ENCODE peak calls at places on chromosomes 12 and 14, in five cellular contexts. One of them, this sample, is unnamed.

GRCh38 chr14:91417134-91417982 is at the start of gene CCDC88C:
- DNase-seq in tibial artery: no peak
- DNase-seq in effector memory CD4-positive, alpha-beta T cell: peak
- DNase-seq in GM12878: no peak
- DNase-seq in AG10803: no peak
- DNase-seq in this sample: peak

GRCh38 chr12:54977857-54978256 is 6.7 kb downstream of the TESPA1 start:
- DNase-seq in tibial artery: no peak
- DNase-seq in effector memory CD4-positive, alpha-beta T cell: no peak
- DNase-seq in GM12878: no peak
- DNase-seq in AG10803: no peak
- DNase-seq in this sample: no peak

GRCh38 chr12:110883251-110883650 is 36.5 kb downstream of the CCDC63 start:
- DNase-seq in tibial artery: no peak
- DNase-seq in effector memory CD4-positive, alpha-beta T cell: no peak
- DNase-seq in GM12878: no peak
- DNase-seq in AG10803: no peak
- DNase-seq in this sample: no peak

GRCh38 chr14:24414732-24415420 is 14.6 kb downstream of the CBLN3 start:
- DNase-seq in tibial artery: no peak
- DNase-seq in effector memory CD4-positive, alpha-beta T cell: no peak
- DNase-seq in GM12878: no peak
- DNase-seq in AG10803: no peak
- DNase-seq in this sample: no peak

GRCh38 chr12:80282761-80283160 is 161.3 kb upstream of the PTPRQ start:
- DNase-seq in tibial artery: no peak
- DNase-seq in effector memory CD4-positive, alpha-beta T cell: no peak
- DNase-seq in GM12878: no peak
- DNase-seq in AG10803: peak
- DNase-seq in this sample: peak

GRCh38 chr12:6840428-6841138 is at the start of gene GNB3:
- DNase-seq in tibial artery: no peak
- DNase-seq in effector memory CD4-positive, alpha-beta T cell: no peak
- DNase-seq in GM12878: no peak
- DNase-seq in AG10803: no peak
- DNase-seq in this sample: no peak

GRCh38 chr12:70733385-70733784 is 96.2 kb upstream of the PTPRB start:
- DNase-seq in tibial artery: no peak
- DNase-seq in effector memory CD4-positive, alpha-beta T cell: no peak
- DNase-seq in GM12878: peak
- DNase-seq in AG10803: peak
- DNase-seq in this sample: peak

GRCh38 chr14:49944501-49944900 is 51.6 kb downstream of the ARF6 start:
- DNase-seq in tibial artery: peak
- DNase-seq in effector memory CD4-positive, alpha-beta T cell: no peak
- DNase-seq in GM12878: no peak
- DNase-seq in AG10803: no peak
- DNase-seq in this sample: no peak

GRCh38 chr14:23930742-23931141 is 22.8 kb upstream of the DHRS4 start:
- DNase-seq in tibial artery: peak
- DNase-seq in effector memory CD4-positive, alpha-beta T cell: no peak
- DNase-seq in GM12878: no peak
- DNase-seq in AG10803: peak
- DNase-seq in this sample: peak

GRCh38 chr12:95115641-95116040 is 42.2 kb upstream of the NR2C1 start:
- DNase-seq in tibial artery: no peak
- DNase-seq in effector memory CD4-positive, alpha-beta T cell: no peak
- DNase-seq in GM12878: no peak
- DNase-seq in AG10803: no peak
- DNase-seq in this sample: no peak

GRCh38 chr12:92065018-92065499 is 80.6 kb downstream of the BTG1 start:
- DNase-seq in tibial artery: no peak
- DNase-seq in effector memory CD4-positive, alpha-beta T cell: peak
- DNase-seq in GM12878: peak
- DNase-seq in AG10803: peak
- DNase-seq in this sample: peak

GRCh38 chr12:118271770-118272417 is 100.8 kb downstream of the TAOK3 start:
- DNase-seq in tibial artery: no peak
- DNase-seq in effector memory CD4-positive, alpha-beta T cell: no peak
- DNase-seq in GM12878: no peak
- DNase-seq in AG10803: no peak
- DNase-seq in this sample: no peak

GRCh38 chr14:66398437-66398836 is 87.7 kb upstream of the CCDC196 start:
- DNase-seq in tibial artery: no peak
- DNase-seq in effector memory CD4-positive, alpha-beta T cell: no peak
- DNase-seq in GM12878: no peak
- DNase-seq in AG10803: no peak
- DNase-seq in this sample: no peak

DNA sequence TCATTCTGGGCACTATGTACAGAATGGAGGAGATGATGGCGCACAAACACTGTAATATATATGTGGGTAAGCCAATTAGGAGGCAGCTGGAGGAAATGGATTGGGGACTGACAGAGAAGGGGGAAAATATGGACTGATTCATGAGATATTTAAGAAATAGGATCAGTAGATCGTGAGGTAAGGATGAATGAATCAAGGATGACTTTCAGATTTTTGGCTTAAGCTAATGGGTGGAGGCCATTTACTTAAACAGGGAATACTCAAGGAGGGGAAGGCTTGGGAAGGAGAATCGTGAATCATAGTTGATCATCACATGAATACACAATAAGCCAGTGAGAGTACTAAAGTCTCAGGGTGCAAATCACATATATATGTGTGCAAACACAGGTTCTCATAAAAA is 11.2 kb upstream of the GNPNAT1 start:
- DNase-seq in tibial artery: no peak
- DNase-seq in effector memory CD4-positive, alpha-beta T cell: no peak
- DNase-seq in GM12878: no peak
- DNase-seq in AG10803: peak
- DNase-seq in this sample: peak
- H3K4me3 ChIP-seq in tibial artery: no peak
- H3K4me3 ChIP-seq in effector memory CD4-positive, alpha-beta T cell: no peak
- H3K4me3 ChIP-seq in GM12878: no peak
- H3K4me3 ChIP-seq in AG10803: no peak
- H3K4me3 ChIP-seq in this sample: peak

DNA sequence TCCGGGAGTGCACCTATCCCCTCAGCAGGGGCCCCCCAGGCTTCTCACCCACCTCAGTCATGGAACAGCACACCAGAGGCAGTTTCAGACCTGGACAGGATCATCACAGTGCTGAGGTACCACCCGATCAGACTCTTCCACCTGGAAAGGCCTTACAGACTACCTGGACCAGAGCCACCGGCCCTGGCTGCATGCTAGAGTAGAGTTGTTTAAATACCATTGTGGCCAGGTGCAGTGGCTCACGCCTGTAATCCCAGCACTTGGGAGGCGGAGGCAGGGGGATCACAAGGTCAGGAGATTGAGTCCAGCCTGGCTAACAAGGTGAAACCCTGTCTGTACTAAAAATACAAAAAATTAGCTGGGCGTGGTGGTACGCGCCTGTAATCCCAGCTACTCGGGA is 61.5 kb downstream of the TSPAN11 start:
- DNase-seq in tibial artery: no peak
- DNase-seq in effector memory CD4-positive, alpha-beta T cell: no peak
- DNase-seq in GM12878: no peak
- DNase-seq in AG10803: no peak
- DNase-seq in this sample: no peak
- H3K4me3 ChIP-seq in tibial artery: no peak
- H3K4me3 ChIP-seq in effector memory CD4-positive, alpha-beta T cell: no peak
- H3K4me3 ChIP-seq in GM12878: no peak
- H3K4me3 ChIP-seq in AG10803: no peak
- H3K4me3 ChIP-seq in this sample: no peak

GRCh38 chr14:99644723-99645544 is at the start of gene HHIPL1:
- DNase-seq in tibial artery: no peak
- DNase-seq in effector memory CD4-positive, alpha-beta T cell: no peak
- DNase-seq in GM12878: no peak
- DNase-seq in AG10803: peak
- DNase-seq in this sample: peak

GRCh38 chr14:99647407-99647806 is 2.5 kb downstream of the HHIPL1 start:
- DNase-seq in tibial artery: no peak
- DNase-seq in effector memory CD4-positive, alpha-beta T cell: no peak
- DNase-seq in GM12878: no peak
- DNase-seq in AG10803: no peak
- DNase-seq in this sample: no peak

GRCh38 chr14:99643343-99643742 is 1.6 kb upstream of the HHIPL1 start:
- DNase-seq in tibial artery: no peak
- DNase-seq in effector memory CD4-positive, alpha-beta T cell: no peak
- DNase-seq in GM12878: no peak
- DNase-seq in AG10803: no peak
- DNase-seq in this sample: peak

GRCh38 chr14:99645545-99646505 is 896 bp downstream of the HHIPL1 start:
- DNase-seq in tibial artery: no peak
- DNase-seq in effector memory CD4-positive, alpha-beta T cell: no peak
- DNase-seq in GM12878: no peak
- DNase-seq in AG10803: no peak
- DNase-seq in this sample: no peak

GRCh38 chr14:99644035-99644587 is 818 bp upstream of the HHIPL1 start:
- DNase-seq in tibial artery: no peak
- DNase-seq in effector memory CD4-positive, alpha-beta T cell: no peak
- DNase-seq in GM12878: no peak
- DNase-seq in AG10803: no peak
- DNase-seq in this sample: no peak
- H3K4me3 ChIP-seq in tibial artery: no peak
- H3K4me3 ChIP-seq in effector memory CD4-positive, alpha-beta T cell: no peak
- H3K4me3 ChIP-seq in GM12878: no peak
- H3K4me3 ChIP-seq in AG10803: no peak
- H3K4me3 ChIP-seq in this sample: no peak

DNA sequence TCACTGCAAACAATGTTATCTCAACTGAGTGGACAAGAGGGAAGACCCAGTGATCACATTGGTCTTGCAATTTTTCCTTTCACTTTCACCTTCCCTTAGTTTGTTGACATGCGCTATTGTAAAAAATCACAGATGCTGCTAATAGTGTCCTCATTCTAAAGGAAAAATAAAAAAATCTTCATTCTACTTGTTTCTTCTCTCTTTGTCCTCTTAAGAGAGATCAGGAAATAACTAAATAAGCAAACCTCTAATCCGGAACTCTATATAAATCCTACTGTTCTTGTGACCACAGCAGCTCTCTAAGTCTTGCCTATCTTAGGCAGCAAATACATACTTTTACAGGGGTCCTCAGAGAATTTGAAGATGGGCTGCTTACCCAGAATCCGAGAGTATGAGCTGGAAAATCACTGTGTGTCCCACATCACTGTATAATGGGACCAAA is 257.7 kb downstream of the NAV3 start:
- DNase-seq in tibial artery: no peak
- DNase-seq in effector memory CD4-positive, alpha-beta T cell: no peak
- DNase-seq in GM12878: no peak
- DNase-seq in AG10803: peak
- DNase-seq in this sample: peak
- H3K4me3 ChIP-seq in tibial artery: no peak
- H3K4me3 ChIP-seq in effector memory CD4-positive, alpha-beta T cell: no peak
- H3K4me3 ChIP-seq in GM12878: no peak
- H3K4me3 ChIP-seq in AG10803: peak
- H3K4me3 ChIP-seq in this sample: peak

GRCh38 chr12:42236017-42236416 is 2.0 kb downstream of the YAF2 start:
- DNase-seq in tibial artery: no peak
- DNase-seq in effector memory CD4-positive, alpha-beta T cell: no peak
- DNase-seq in GM12878: no peak
- DNase-seq in AG10803: peak
- DNase-seq in this sample: peak

GRCh38 chr12:42237853-42238239 is 202 bp downstream of the YAF2 start:
- DNase-seq in tibial artery: no peak
- DNase-seq in effector memory CD4-positive, alpha-beta T cell: no peak
- DNase-seq in GM12878: no peak
- DNase-seq in AG10803: no peak
- DNase-seq in this sample: peak

GRCh38 chr12:42237052-42237852 is 796 bp downstream of the YAF2 start:
- DNase-seq in tibial artery: peak
- DNase-seq in effector memory CD4-positive, alpha-beta T cell: peak
- DNase-seq in GM12878: peak
- DNase-seq in AG10803: peak
- DNase-seq in this sample: peak

GRCh38 chr12:42234970-42235369 is 3.1 kb downstream of the YAF2 start:
- DNase-seq in tibial artery: no peak
- DNase-seq in effector memory CD4-positive, alpha-beta T cell: no peak
- DNase-seq in GM12878: no peak
- DNase-seq in AG10803: peak
- DNase-seq in this sample: peak

DNA sequence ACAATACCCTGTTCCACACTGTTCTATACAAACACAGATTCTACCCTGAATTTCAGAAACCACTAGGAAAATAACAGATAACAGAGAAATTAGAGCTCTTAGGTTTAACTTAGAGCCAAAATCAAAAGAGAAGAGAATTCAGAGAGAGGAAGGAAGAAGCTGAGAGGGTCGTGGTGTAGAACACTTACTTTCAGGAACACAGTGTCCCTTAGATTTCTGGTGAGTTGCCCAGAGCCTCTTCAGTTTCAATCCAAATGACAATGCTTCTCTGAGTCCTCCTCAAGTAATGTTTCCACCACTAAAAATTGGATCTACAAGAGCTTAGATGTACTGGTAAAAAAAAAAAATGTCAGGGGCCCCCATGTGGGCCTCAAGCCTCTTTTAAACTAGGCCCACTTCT is 2.6 kb downstream of the YAF2 start:
- DNase-seq in tibial artery: no peak
- DNase-seq in effector memory CD4-positive, alpha-beta T cell: no peak
- DNase-seq in GM12878: no peak
- DNase-seq in AG10803: no peak
- DNase-seq in this sample: no peak
- H3K4me3 ChIP-seq in tibial artery: peak
- H3K4me3 ChIP-seq in effector memory CD4-positive, alpha-beta T cell: no peak
- H3K4me3 ChIP-seq in GM12878: peak
- H3K4me3 ChIP-seq in AG10803: peak
- H3K4me3 ChIP-seq in this sample: peak

GRCh38 chr12:49901986-49902385 is 1.7 kb downstream of the FAIM2 start:
- DNase-seq in tibial artery: no peak
- DNase-seq in effector memory CD4-positive, alpha-beta T cell: no peak
- DNase-seq in GM12878: no peak
- DNase-seq in AG10803: no peak
- DNase-seq in this sample: no peak

GRCh38 chr12:49904601-49905000 is 901 bp upstream of the FAIM2 start:
- DNase-seq in tibial artery: no peak
- DNase-seq in effector memory CD4-positive, alpha-beta T cell: no peak
- DNase-seq in GM12878: no peak
- DNase-seq in AG10803: no peak
- DNase-seq in this sample: no peak

GRCh38 chr12:49902399-49903350 is 1.0 kb downstream of the FAIM2 start:
- DNase-seq in tibial artery: no peak
- DNase-seq in effector memory CD4-positive, alpha-beta T cell: no peak
- DNase-seq in GM12878: no peak
- DNase-seq in AG10803: no peak
- DNase-seq in this sample: no peak

GRCh38 chr12:49903700-49904423 is at the start of gene FAIM2:
- DNase-seq in tibial artery: peak
- DNase-seq in effector memory CD4-positive, alpha-beta T cell: peak
- DNase-seq in GM12878: no peak
- DNase-seq in AG10803: peak
- DNase-seq in this sample: peak

GRCh38 chr12:49903351-49903699 is 375 bp downstream of the FAIM2 start:
- DNase-seq in tibial artery: no peak
- DNase-seq in effector memory CD4-positive, alpha-beta T cell: no peak
- DNase-seq in GM12878: no peak
- DNase-seq in AG10803: no peak
- DNase-seq in this sample: no peak
- H3K4me3 ChIP-seq in tibial artery: peak
- H3K4me3 ChIP-seq in effector memory CD4-positive, alpha-beta T cell: peak
- H3K4me3 ChIP-seq in GM12878: no peak
- H3K4me3 ChIP-seq in AG10803: peak
- H3K4me3 ChIP-seq in this sample: peak

GRCh38 chr12:68612245-68612644 is 1.5 kb downstream of the RAP1B start:
- DNase-seq in tibial artery: no peak
- DNase-seq in effector memory CD4-positive, alpha-beta T cell: no peak
- DNase-seq in GM12878: no peak
- DNase-seq in AG10803: peak
- DNase-seq in this sample: peak
- H3K4me3 ChIP-seq in tibial artery: peak
- H3K4me3 ChIP-seq in effector memory CD4-positive, alpha-beta T cell: peak
- H3K4me3 ChIP-seq in GM12878: peak
- H3K4me3 ChIP-seq in AG10803: peak
- H3K4me3 ChIP-seq in this sample: peak

GRCh38 chr12:108981835-108982234 is 39.0 kb downstream of the SVOP start:
- DNase-seq in tibial artery: no peak
- DNase-seq in effector memory CD4-positive, alpha-beta T cell: no peak
- DNase-seq in GM12878: no peak
- DNase-seq in AG10803: no peak
- DNase-seq in this sample: no peak
- H3K4me3 ChIP-seq in tibial artery: no peak
- H3K4me3 ChIP-seq in effector memory CD4-positive, alpha-beta T cell: no peak
- H3K4me3 ChIP-seq in GM12878: no peak
- H3K4me3 ChIP-seq in AG10803: no peak
- H3K4me3 ChIP-seq in this sample: no peak